ENCODE peak calls at places on chromosomes 12 and 14, in eight cellular contexts. N, S, Q, Y, M, Z, V and R are unnamed samples.
A peak's percentile ranks its signal among the peaks of the same experiment; 100 is the strongest.

GRCh38 chr14:95462491-95462890 is 54.0 kb downstream of the SYNE3 start:
- DNase-seq in N (no peak), S (no peak), Q (no peak), Y (no peak), M (no peak), Z (no peak), V (no peak), R (no peak)

GRCh38 chr12:116346222-116346621 is 68.7 kb upstream of the MED13L start:
- DNase-seq in N (no peak), S (no peak), Q (no peak), Y (no peak), M (no peak), Z (no peak), V (no peak), R (no peak)

GRCh38 chr14:100554082-100554677 is 33.0 kb downstream of the BEGAIN start:
- DNase-seq in N (no peak), S (no peak), Q (peak; percentile 37), Y (no peak), M (no peak), Z (peak; percentile 82), V (peak; percentile 42), R (peak; percentile 52)

GRCh38 chr14:50541159-50541567 is 8.8 kb upstream of the MAP4K5 start:
- DNase-seq in N (no peak), S (no peak), Q (no peak), Y (no peak), M (no peak), Z (no peak), V (no peak), R (no peak)

GRCh38 chr14:76138758-76139723 is 12.7 kb upstream of the GPATCH2L start:
- DNase-seq in N (no peak), S (no peak), Q (no peak), Y (no peak), M (no peak), Z (peak; percentile 8), V (no peak), R (no peak)

GRCh38 chr12:4118017-4118510 is 155.5 kb upstream of the CCND2 start:
- DNase-seq in N (peak; percentile 27), S (peak; percentile 64), Q (peak; percentile 71), Y (no peak), M (no peak), Z (peak; percentile 37), V (peak; percentile 21), R (peak; percentile 24)

GRCh38 chr14:22432348-22432976 is 156.6 kb downstream of the DAD1 start:
- DNase-seq in N (peak; percentile 74), S (peak; percentile 84), Q (peak; percentile 93), Y (no peak), M (peak; percentile 97), Z (peak; percentile 89), V (peak; percentile 74), R (peak; percentile 93)

GRCh38 chr12:46946137-46946536 is 120.3 kb upstream of the SLC38A4 start:
- DNase-seq in N (peak; percentile 56), S (peak; percentile 95), Q (peak; percentile 74), Y (no peak), M (peak; percentile 82), Z (peak; percentile 90), V (no peak), R (peak; percentile 91)

GRCh38 chr14:65333926-65334687 is 78.4 kb upstream of the FUT8 start:
- DNase-seq in N (peak; percentile 77), S (peak; percentile 86), Q (peak; percentile 89), Y (no peak), M (no peak), Z (peak; percentile 83), V (peak; percentile 62), R (no peak)

GRCh38 chr12:124625867-124626675 is 58.7 kb upstream of the NCOR2 start:
- DNase-seq in N (no peak), S (peak; percentile 53), Q (peak; percentile 89), Y (peak; percentile 42), M (peak; percentile 71), Z (peak; percentile 94), V (peak; percentile 78), R (peak; percentile 62)

GRCh38 chr12:28033538-28033915 is 61.0 kb upstream of the PTHLH start:
- DNase-seq in N (no peak), S (peak; percentile 74), Q (peak; percentile 81), Y (no peak), M (peak; percentile 96), Z (peak; percentile 84), V (no peak), R (peak; percentile 92)

GRCh38 chr12:42097971-42098370 is 46.7 kb downstream of the GXYLT1 start:
- DNase-seq in N (no peak), S (no peak), Q (no peak), Y (no peak), M (no peak), Z (no peak), V (no peak), R (no peak)

GRCh38 chr12:52878507-52879393 is 26.1 kb downstream of the KRT8 start:
- DNase-seq in N (no peak), S (no peak), Q (no peak), Y (no peak), M (no peak), Z (no peak), V (peak; percentile 4), R (peak; percentile 77)

GRCh38 chr12:57927086-57927485 is 14.3 kb upstream of the ATP23 start:
- DNase-seq in N (no peak), S (no peak), Q (no peak), Y (no peak), M (no peak), Z (no peak), V (no peak), R (no peak)

GRCh38 chr12:124568431-124569374 is 1.3 kb upstream of the NCOR2 start:
- DNase-seq in N (peak; percentile 86), S (peak; percentile 94), Q (peak; percentile 97), Y (no peak), M (peak; percentile 61), Z (peak; percentile 90), V (peak; percentile 80), R (peak; percentile 58)

GRCh38 chr12:19303496-19303895 is 135.8 kb upstream of the AEBP2 start:
- DNase-seq in N (no peak), S (no peak), Q (no peak), Y (no peak), M (no peak), Z (no peak), V (no peak), R (no peak)

GRCh38 chr12:10388611-10389010 is 1.2 kb downstream of the KLRK1 start:
- DNase-seq in N (no peak), S (no peak), Q (no peak), Y (no peak), M (no peak), Z (no peak), V (no peak), R (no peak)
- H3K4me3 ChIP-seq in N (no peak overlapping the region), S (no peak overlapping the region), Q (no peak overlapping the region), Y (no peak overlapping the region), M (no peak overlapping the region), Z (no peak overlapping the region), V (no peak overlapping the region), R (no peak overlapping the region)

GRCh38 chr12:74489543-74489942 is 48.1 kb upstream of the ATXN7L3B start:
- DNase-seq in N (no peak), S (no peak), Q (no peak), Y (no peak), M (no peak), Z (no peak), V (no peak), R (no peak)

GRCh38 chr12:74491374-74491773 is 46.3 kb upstream of the ATXN7L3B start:
- DNase-seq in N (no peak), S (no peak), Q (no peak), Y (no peak), M (no peak), Z (no peak), V (no peak), R (no peak)

GRCh38 chr12:74488134-74488533 is 49.5 kb upstream of the ATXN7L3B start:
- DNase-seq in N (no peak), S (no peak), Q (no peak), Y (no peak), M (no peak), Z (no peak), V (no peak), R (no peak)

GRCh38 chr12:74490390-74491064 is 47.1 kb upstream of the ATXN7L3B start:
- DNase-seq in N (no peak), S (no peak), Q (no peak), Y (no peak), M (no peak), Z (no peak), V (no peak), R (no peak)
- H3K4me3 ChIP-seq in N (no peak overlapping the region), S (no peak overlapping the region), Q (no peak overlapping the region), Y (peak overlapping the region; percentile 46), M (no peak overlapping the region), Z (no peak overlapping the region), V (no peak overlapping the region), R (no peak overlapping the region)

GRCh38 chr12:114667669-114668150 is 16.3 kb downstream of the TBX3 start:
- DNase-seq in N (no peak), S (no peak), Q (no peak), Y (no peak), M (no peak), Z (no peak), V (no peak), R (no peak)

GRCh38 chr12:114665411-114666181 is 18.4 kb downstream of the TBX3 start:
- DNase-seq in N (no peak), S (no peak), Q (no peak), Y (no peak), M (peak; percentile 47), Z (no peak), V (no peak), R (no peak)

GRCh38 chr12:114668905-114669304 is 15.1 kb downstream of the TBX3 start:
- DNase-seq in N (no peak), S (no peak), Q (no peak), Y (no peak), M (peak; percentile 39), Z (peak; percentile 40), V (peak; percentile 63), R (no peak)

GRCh38 chr12:114668151-114668891 is 15.7 kb downstream of the TBX3 start:
- DNase-seq in N (no peak), S (peak; percentile 84), Q (peak; percentile 87), Y (no peak), M (peak; percentile 98), Z (peak; percentile 96), V (peak; percentile 96), R (peak; percentile 86)

GRCh38 chr12:114666746-114667668 is 17.0 kb downstream of the TBX3 start:
- DNase-seq in N (no peak), S (no peak), Q (no peak), Y (no peak), M (peak; percentile 34), Z (no peak), V (peak; percentile 46), R (no peak)
- H3K4me3 ChIP-seq in N (no peak overlapping the region), S (no peak overlapping the region), Q (no peak overlapping the region), Y (no peak overlapping the region), M (peak overlapping the region; percentile 65), Z (no peak overlapping the region), V (no peak overlapping the region), R (no peak overlapping the region)

GRCh38 chr12:65634626-65635331 is 189.5 kb upstream of the HMGA2 start:
- DNase-seq in N (no peak), S (peak; percentile 84), Q (peak; percentile 94), Y (no peak), M (peak; percentile 96), Z (peak; percentile 87), V (peak; percentile 22), R (peak; percentile 85)

GRCh38 chr12:65632131-65632855 is 192.0 kb upstream of the HMGA2 start:
- DNase-seq in N (no peak), S (peak; percentile 75), Q (peak; percentile 64), Y (no peak), M (no peak), Z (peak; percentile 73), V (no peak), R (peak; percentile 64)

GRCh38 chr12:65636436-65636835 is 187.8 kb upstream of the HMGA2 start:
- DNase-seq in N (no peak), S (no peak), Q (no peak), Y (no peak), M (no peak), Z (no peak), V (no peak), R (no peak)

GRCh38 chr12:65631621-65632111 is 192.6 kb upstream of the HMGA2 start:
- DNase-seq in N (peak; percentile 97), S (peak; percentile 100), Q (peak; percentile 100), Y (no peak), M (peak; percentile 99), Z (peak; percentile 99), V (peak; percentile 64), R (peak; percentile 99)

GRCh38 chr12:65634061-65634460 is 190.2 kb upstream of the HMGA2 start:
- DNase-seq in N (no peak), S (no peak), Q (no peak), Y (no peak), M (peak; percentile 34), Z (no peak), V (no peak), R (peak; percentile 94)
- H3K4me3 ChIP-seq in N (no peak overlapping the region), S (no peak overlapping the region), Q (no peak overlapping the region), Y (no peak overlapping the region), M (no peak overlapping the region), Z (no peak overlapping the region), V (no peak overlapping the region), R (no peak overlapping the region)